ENCODE peak calls at places on chromosomes 12 and 14, in four cellular contexts. Q, B, I and U are unnamed samples.

GRCh38 chr14:70796551-70796950 is 12.8 kb downstream of the MAP3K9 start:
- DNase-seq in Q (no peak), I (no peak), B (no peak), U (no peak)

GRCh38 chr12:1592444-1593231 is 1.7 kb downstream of the FBXL14 start:
- DNase-seq in Q (no peak), B (peak; percentile 50), I (peak; percentile 74), U (no peak)

GRCh38 chr12:122974892-122975789 is at the start of gene OGFOD2:
- DNase-seq in B (peak; percentile 93), Q (peak; percentile 93), I (peak; percentile 90), U (peak; percentile 90)

GRCh38 chr12:51960890-51961289 is 9.4 kb downstream of the ACVR1B start:
- DNase-seq in I (no peak), B (no peak), Q (no peak), U (no peak)

GRCh38 chr12:104604070-104604994 is 147.6 kb downstream of the CHST11 start:
- DNase-seq in Q (no peak), B (peak; percentile 92), I (peak; percentile 97), U (peak; percentile 96)

GRCh38 chr12:73124480-73124879 is 852.3 kb downstream of the TRHDE start:
- DNase-seq in Q (no peak), B (no peak), I (no peak), U (no peak)

GRCh38 chr14:69268223-69268622 is 8.3 kb downstream of the GALNT16 start:
- DNase-seq in Q (no peak), I (peak; percentile 64), B (no peak), U (no peak)

GRCh38 chr12:90653051-90653450 is 301.9 kb downstream of the CCER1 start:
- DNase-seq in I (peak; percentile 65), B (no peak), Q (no peak), U (no peak)

GRCh38 chr12:15858348-15858747 is 23.8 kb upstream of the STRAP start:
- DNase-seq in Q (no peak), I (no peak), B (no peak), U (peak; percentile 19)

GRCh38 chr14:36604757-36605505 is 22.5 kb upstream of the NKX2-8 start:
- DNase-seq in I (peak; percentile 39), B (peak; percentile 90), Q (peak; percentile 53), U (peak; percentile 46)

GRCh38 chr14:75299576-75299975 is 20.9 kb downstream of the FOS start:
- DNase-seq in I (no peak), Q (no peak), B (no peak), U (no peak)

GRCh38 chr14:24734917-24735500 is 101.0 kb upstream of the GZMB start:
- DNase-seq in Q (no peak), B (peak; percentile 58), I (peak; percentile 46), U (peak; percentile 64)

GRCh38 chr12:127556487-127556886 is 710.5 kb upstream of the TMEM132C start:
- DNase-seq in B (no peak), Q (no peak), I (no peak), U (no peak)

GRCh38 chr14:78606111-78606510 is 435.9 kb downstream of the NRXN3 start:
- DNase-seq in B (no peak), Q (no peak), I (peak; percentile 89), U (no peak)

GRCh38 chr12:92426346-92426745 is 276.4 kb upstream of the PLEKHG7 start:
- DNase-seq in I (no peak), B (no peak), Q (no peak), U (no peak)

GRCh38 chr14:101250336-101250947 is 310.9 kb upstream of the DIO3 start:
- DNase-seq in B (no peak), I (no peak), Q (no peak), U (no peak)

GRCh38 chr12:106855221-106855758 is 80.8 kb downstream of the RIC8B start:
- DNase-seq in Q (no peak), B (no peak), I (no peak), U (no peak)

GRCh38 chr12:123269980-123270379 is 1.7 kb downstream of the CDK2AP1 start:
- DNase-seq in I (no peak), B (peak; percentile 26), Q (no peak), U (no peak)

GRCh38 chr14:104586832-104587620 is 7.5 kb downstream of the C14orf180 start:
- DNase-seq in Q (no peak), B (no peak), I (peak; percentile 14), U (no peak)